ENCODE peak calls at places on chromosomes 6 and 20, in five cellular contexts. P is HL-60, V is transverse colon, F is choroid plexus epithelial cell, L is fibroblast of villous mesenchyme. W is an unnamed sample.

GRCh38 chr6:17448165-17448564 is 54.8 kb downstream of the CAP2 start:
- DNase-seq in P (no peak), V (no peak), F (peak; percentile 77), L (no peak), W (no peak)

GRCh38 chr6:82166493-82166892 is 81.1 kb downstream of the IBTK start:
- DNase-seq in P (no peak), V (no peak), F (no peak), L (no peak), W (no peak)

GRCh38 chr6:155832596-155832995 is 377.0 kb upstream of the NOX3 start:
- DNase-seq in P (no peak), V (no peak), F (peak; percentile 76), L (peak; percentile 58), W (peak; percentile 6)

GRCh38 chr6:39841291-39841690 is 49.1 kb downstream of the DAAM2 start:
- DNase-seq in P (no peak), V (no peak), F (no peak), L (no peak), W (no peak)

GRCh38 chr6:73074175-73074574 is 151.1 kb downstream of the KHDC1L start:
- DNase-seq in P (no peak), V (no peak), F (no peak), L (no peak), W (no peak)

GRCh38 chr6:19852090-19852457 is 14.9 kb downstream of the ID4 start:
- DNase-seq in P (no peak), V (no peak), F (no peak), L (no peak), W (no peak)

GRCh38 chr20:14521436-14521835 is 184.0 kb upstream of the FLRT3 start:
- DNase-seq in P (no peak), V (no peak), F (peak; percentile 12), L (no peak), W (no peak)

GRCh38 chr6:56852611-56853010 is 102.3 kb upstream of the BEND6 start:
- DNase-seq in P (no peak), V (no peak), F (no peak), L (no peak), W (no peak)

GRCh38 chr6:64930664-64931063 is 776.4 kb downstream of the EYS start:
- DNase-seq in P (no peak), V (no peak), F (no peak), L (no peak), W (no peak)

GRCh38 chr20:38825901-38826625 is 20.6 kb downstream of the PPP1R16B start:
- DNase-seq in P (no peak), V (no peak), F (peak; percentile 86), L (peak; percentile 59), W (peak; percentile 43)

GRCh38 chr20:3784863-3785239 is 1.7 kb downstream of the CENPB start:
- DNase-seq in P (no peak), V (no peak), F (no peak), L (no peak), W (no peak)

GRCh38 chr6:13463941-13464340 is 23.5 kb downstream of the GFOD1 start:
- DNase-seq in P (no peak), V (no peak), F (no peak), L (peak; percentile 28), W (no peak)

GRCh38 chr6:37175332-37176267 is 5.6 kb downstream of the PIM1 start:
- DNase-seq in P (no peak), V (peak; percentile 26), F (no peak), L (no peak), W (no peak)

GRCh38 chr6:16402501-16402900 is 164.1 kb downstream of the GMPR start:
- DNase-seq in P (no peak), V (no peak), F (peak; percentile 80), L (peak; percentile 98), W (no peak)

GRCh38 chr6:34513628-34514027 is 42.5 kb downstream of the SPDEF start:
- DNase-seq in P (no peak), V (no peak), F (no peak), L (no peak), W (no peak)

GRCh38 chr20:48139262-48140041 is 354.2 kb upstream of the SULF2 start:
- DNase-seq in P (no peak), V (no peak), F (no peak), L (no peak), W (no peak)

GRCh38 chr6:158686791-158687381 is 37.0 kb downstream of the SYTL3 start:
- DNase-seq in P (no peak), V (peak; percentile 13), F (no peak), L (no peak), W (peak; percentile 37)

GRCh38 chr6:170295519-170296422 is 4.9 kb upstream of the DLL1 start:
- DNase-seq in P (no peak), V (peak; percentile 49), F (no peak), L (no peak), W (peak; percentile 73)

GRCh38 chr6:160051390-160051789 is 70.2 kb upstream of the SLC22A1 start:
- DNase-seq in P (no peak), V (no peak), F (no peak), L (no peak), W (peak; percentile 73)

GRCh38 chr6:20877008-20877937 is 343.0 kb downstream of the CDKAL1 start:
- DNase-seq in P (no peak), V (peak; percentile 40), F (peak; percentile 96), L (peak; percentile 93), W (peak; percentile 22)

GRCh38 chr6:7080311-7080710 is 27.4 kb upstream of the RREB1 start:
- DNase-seq in P (no peak), V (no peak), F (no peak), L (no peak), W (peak; percentile 40)

GRCh38 chr6:90533615-90534336 is 53.1 kb downstream of the MAP3K7 start:
- DNase-seq in P (no peak), V (no peak), F (no peak), L (no peak), W (no peak)

GRCh38 chr6:38593419-38593818 is 46.3 kb downstream of the BTBD9 start:
- DNase-seq in P (no peak), V (no peak), F (peak; percentile 41), L (peak; percentile 14), W (no peak)

GRCh38 chr20:5002077-5002413 is 735 bp upstream of the SLC23A2 start:
- DNase-seq in P (no peak), V (no peak), F (no peak), L (no peak), W (no peak)

GRCh38 chr20:35742741-35743523 is 872 bp upstream of the RBM39 start:
- DNase-seq in P (no peak), V (no peak), F (peak; percentile 48), L (peak; percentile 57), W (peak; percentile 79)

GRCh38 chr6:109623288-109623687 is 67.7 kb downstream of the AK9 start:
- DNase-seq in P (no peak), V (no peak), F (no peak), L (no peak), W (no peak)

GRCh38 chr6:12386816-12387215 is 96.7 kb downstream of the EDN1 start:
- DNase-seq in P (no peak), V (no peak), F (no peak), L (no peak), W (no peak)

GRCh38 chr6:114304304-114304887 is 38.4 kb downstream of the HS3ST5 start:
- DNase-seq in P (no peak), V (no peak), F (peak; percentile 50), L (peak; percentile 22), W (peak; percentile 25)

GRCh38 chr20:47269309-47270165 is 87.0 kb downstream of the ZMYND8 start:
- DNase-seq in P (no peak), V (no peak), F (no peak), L (no peak), W (no peak)

GRCh38 chr20:7207186-7207585 is 439.7 kb downstream of the BMP2 start:
- DNase-seq in P (no peak), V (no peak), F (peak; percentile 66), L (no peak), W (no peak)

GRCh38 chr20:7214081-7214740 is 446.7 kb downstream of the BMP2 start:
- DNase-seq in P (no peak), V (no peak), F (no peak), L (no peak), W (no peak)

DNA sequence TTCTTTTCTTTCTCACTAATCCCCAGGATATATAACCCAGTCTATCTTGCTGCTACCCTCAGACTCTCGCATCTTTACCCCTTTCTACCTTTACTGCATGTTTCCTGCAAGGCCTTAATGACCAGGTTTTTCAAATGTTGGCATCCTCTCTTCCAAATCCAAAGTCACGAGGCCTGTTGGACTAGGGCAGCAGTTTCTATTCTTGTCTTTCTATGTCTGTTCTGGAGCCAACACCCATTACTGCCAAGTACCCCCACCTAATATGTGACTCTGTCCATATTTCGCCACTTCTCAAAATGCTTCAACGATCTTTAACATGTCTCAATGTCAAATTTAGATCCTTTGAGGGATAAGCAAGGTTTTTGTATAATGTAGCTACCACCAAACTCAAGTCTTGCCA is 443.4 kb downstream of the BMP2 start:
- DNase-seq in P (no peak), V (no peak), F (no peak), L (no peak), W (no peak)
- H3K4me3 ChIP-seq in P (no peak overlapping the region), V (no peak overlapping the region), F (no peak overlapping the region), L (no peak overlapping the region), W (no peak overlapping the region)

GRCh38 chr6:166488081-166488685 is 98.3 kb downstream of the RAMACL start:
- DNase-seq in P (peak; percentile 48), V (peak; percentile 57), F (peak; percentile 91), L (peak; percentile 59), W (peak; percentile 33)
- H3K4me3 ChIP-seq in P (no peak overlapping the region), V (no peak overlapping the region), F (no peak overlapping the region), L (no peak overlapping the region), W (no peak overlapping the region)

GRCh38 chr6:135144678-135145508 is 36.2 kb upstream of the MYB start:
- DNase-seq in P (peak; percentile 37), V (no peak), F (peak; percentile 72), L (peak; percentile 43), W (peak; percentile 75)

GRCh38 chr6:135146160-135146920 is 34.8 kb upstream of the MYB start:
- DNase-seq in P (no peak), V (no peak), F (peak; percentile 90), L (peak; percentile 39), W (peak; percentile 46)

GRCh38 chr6:135148889-135149288 is 32.2 kb upstream of the MYB start:
- DNase-seq in P (no peak), V (no peak), F (no peak), L (no peak), W (no peak)

GRCh38 chr6:135147637-135148592 is 33.2 kb upstream of the MYB start:
- DNase-seq in P (no peak), V (no peak), F (peak; percentile 33), L (peak; percentile 40), W (peak; percentile 83)

DNA sequence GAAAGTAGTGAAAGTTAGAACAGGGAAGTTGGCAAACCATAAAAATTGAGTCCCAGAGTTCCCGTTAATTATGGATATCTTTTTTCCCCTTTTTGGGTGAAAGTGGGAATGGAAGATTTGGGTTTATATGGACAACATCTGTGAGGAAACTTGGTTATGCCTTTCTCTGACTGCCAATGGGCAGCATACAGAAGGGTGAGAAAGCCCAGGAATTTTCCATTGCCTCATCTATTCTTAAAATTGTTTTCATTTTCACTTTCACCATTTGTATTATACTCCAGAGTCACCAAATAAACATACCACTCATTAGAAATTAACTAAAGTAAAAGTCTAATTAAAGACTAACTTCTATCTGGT is 35.6 kb upstream of the MYB start:
- DNase-seq in P (no peak), V (no peak), F (peak; percentile 63), L (peak; percentile 40), W (peak; percentile 35)
- H3K4me3 ChIP-seq in P (no peak overlapping the region), V (no peak overlapping the region), F (no peak overlapping the region), L (no peak overlapping the region), W (peak overlapping the region; percentile 27)

GRCh38 chr6:148700713-148701392 is 46.0 kb upstream of the UST start:
- DNase-seq in P (no peak), V (peak; percentile 11), F (peak; percentile 60), L (peak; percentile 68), W (peak; percentile 32)
- H3K4me3 ChIP-seq in P (peak overlapping the region; percentile 9), V (peak overlapping the region; percentile 19), F (peak overlapping the region; percentile 44), L (peak overlapping the region; percentile 47), W (peak overlapping the region; percentile 25)

W was measured in NB4.